ENCODE peak calls at places on chromosomes 13 and 19, in ten cellular contexts. W, G, A, I, Y, T, U, O, C and Z are unnamed samples.
A peak's percentile ranks its signal among the peaks of the same experiment; 100 is the strongest.

GRCh38 chr19:33667141-33667540 is 45.4 kb downstream of the CHST8 start:
- DNase-seq in W (no peak), G (no peak), A (no peak), I (no peak), Y (no peak), T (peak; percentile 71), U (no peak), O (no peak), C (peak; percentile 34), Z (no peak)

GRCh38 chr19:5823579-5824281 is 15.8 kb downstream of the FUT6 start:
- DNase-seq in W (no peak), G (peak; percentile 29), A (no peak), I (no peak), Y (peak; percentile 81), T (no peak), U (no peak), O (no peak), C (no peak), Z (peak; percentile 38)

GRCh38 chr13:46665630-46666482 is 112.9 kb downstream of the LRCH1 start:
- DNase-seq in W (no peak), G (no peak), A (no peak), I (no peak), Y (no peak), T (no peak), U (no peak), O (peak; percentile 70), C (no peak), Z (no peak)

GRCh38 chr19:30649934-30650614 is 277.9 kb downstream of the ZNF536 start:
- DNase-seq in W (peak; percentile 40), G (peak; percentile 72), A (peak; percentile 51), I (no peak), Y (no peak), T (peak; percentile 74), U (no peak), O (peak; percentile 57), C (peak; percentile 78), Z (peak; percentile 57)

GRCh38 chr13:94967183-94968039 is 255.1 kb upstream of the SOX21 start:
- DNase-seq in W (no peak), G (peak; percentile 12), A (no peak), I (no peak), Y (peak; percentile 87), T (no peak), U (no peak), O (no peak), C (no peak), Z (peak; percentile 21)

GRCh38 chr19:46355234-46355990 is 8.5 kb downstream of the PPP5C start:
- DNase-seq in W (no peak), G (no peak), A (no peak), I (no peak), Y (no peak), T (no peak), U (peak; percentile 69), O (peak; percentile 83), C (peak; percentile 67), Z (no peak)

GRCh38 chr13:33637978-33638743 is 179.8 kb upstream of the RFC3 start:
- DNase-seq in W (no peak), G (no peak), A (peak; percentile 49), I (peak; percentile 22), Y (no peak), T (no peak), U (no peak), O (no peak), C (peak; percentile 75), Z (no peak)

GRCh38 chr19:23071087-23071511 is 45.7 kb upstream of the ZNF730 start:
- DNase-seq in W (no peak), G (peak; percentile 11), A (peak; percentile 3), I (no peak), Y (peak; percentile 83), T (no peak), U (peak; percentile 30), O (no peak), C (no peak), Z (peak; percentile 51)

GRCh38 chr19:50968709-50969412 is 530 bp downstream of the KLK6 start:
- DNase-seq in W (no peak), G (no peak), A (no peak), I (no peak), Y (no peak), T (no peak), U (no peak), O (no peak), C (no peak), Z (no peak)

GRCh38 chr19:50963381-50963780 is 6.0 kb downstream of the KLK6 start:
- DNase-seq in W (no peak), G (no peak), A (no peak), I (no peak), Y (no peak), T (no peak), U (no peak), O (no peak), C (no peak), Z (no peak)

GRCh38 chr19:50969413-50969760 is at the start of gene KLK6:
- DNase-seq in W (no peak), G (no peak), A (no peak), I (no peak), Y (no peak), T (no peak), U (no peak), O (peak; percentile 18), C (no peak), Z (no peak)

GRCh38 chr19:50964266-50964665 is 5.1 kb downstream of the KLK6 start:
- DNase-seq in W (no peak), G (no peak), A (no peak), I (no peak), Y (no peak), T (no peak), U (no peak), O (no peak), C (no peak), Z (no peak)

GRCh38 chr19:50967924-50968708 is 1.3 kb downstream of the KLK6 start:
- DNase-seq in W (no peak), G (no peak), A (no peak), I (no peak), Y (no peak), T (no peak), U (no peak), O (no peak), C (no peak), Z (no peak)
- H3K4me3 ChIP-seq in W (no peak overlapping the region), G (no peak overlapping the region), A (no peak overlapping the region), I (no peak overlapping the region), Y (no peak overlapping the region), T (no peak overlapping the region), U (no peak overlapping the region), O (no peak overlapping the region), C (no peak overlapping the region), Z (no peak overlapping the region)

GRCh38 chr19:2273356-2274184 is 8.4 kb downstream of the PEAK3 start:
- DNase-seq in W (peak; percentile 67), G (peak; percentile 81), A (peak; percentile 52), I (peak; percentile 66), Y (peak; percentile 97), T (peak; percentile 94), U (peak; percentile 78), O (peak; percentile 64), C (peak; percentile 84), Z (peak; percentile 92)

GRCh38 chr19:2276429-2276989 is 5.5 kb downstream of the PEAK3 start:
- DNase-seq in W (no peak), G (no peak), A (no peak), I (no peak), Y (no peak), T (no peak), U (no peak), O (no peak), C (no peak), Z (no peak)

GRCh38 chr19:2275588-2276428 is 6.2 kb downstream of the PEAK3 start:
- DNase-seq in W (no peak), G (no peak), A (no peak), I (peak; percentile 53), Y (peak; percentile 87), T (no peak), U (no peak), O (no peak), C (no peak), Z (no peak)

GRCh38 chr19:2274185-2274711 is 7.7 kb downstream of the PEAK3 start:
- DNase-seq in W (no peak), G (no peak), A (no peak), I (no peak), Y (no peak), T (no peak), U (no peak), O (no peak), C (no peak), Z (no peak)

GRCh38 chr19:2274937-2275535 is 6.9 kb downstream of the PEAK3 start:
- DNase-seq in W (peak; percentile 61), G (peak; percentile 62), A (peak; percentile 64), I (peak; percentile 73), Y (peak; percentile 81), T (no peak), U (peak; percentile 79), O (peak; percentile 73), C (peak; percentile 90), Z (peak; percentile 73)
- TF ChIP-seq CTCF in W (peak; percentile 45), G (peak; percentile 69), A (peak; percentile 65), I (peak; percentile 61), Y (peak; percentile 70), T (no peak), U (peak; percentile 59), O (peak; percentile 92), C (peak; percentile 41), Z (peak; percentile 17)

DNA sequence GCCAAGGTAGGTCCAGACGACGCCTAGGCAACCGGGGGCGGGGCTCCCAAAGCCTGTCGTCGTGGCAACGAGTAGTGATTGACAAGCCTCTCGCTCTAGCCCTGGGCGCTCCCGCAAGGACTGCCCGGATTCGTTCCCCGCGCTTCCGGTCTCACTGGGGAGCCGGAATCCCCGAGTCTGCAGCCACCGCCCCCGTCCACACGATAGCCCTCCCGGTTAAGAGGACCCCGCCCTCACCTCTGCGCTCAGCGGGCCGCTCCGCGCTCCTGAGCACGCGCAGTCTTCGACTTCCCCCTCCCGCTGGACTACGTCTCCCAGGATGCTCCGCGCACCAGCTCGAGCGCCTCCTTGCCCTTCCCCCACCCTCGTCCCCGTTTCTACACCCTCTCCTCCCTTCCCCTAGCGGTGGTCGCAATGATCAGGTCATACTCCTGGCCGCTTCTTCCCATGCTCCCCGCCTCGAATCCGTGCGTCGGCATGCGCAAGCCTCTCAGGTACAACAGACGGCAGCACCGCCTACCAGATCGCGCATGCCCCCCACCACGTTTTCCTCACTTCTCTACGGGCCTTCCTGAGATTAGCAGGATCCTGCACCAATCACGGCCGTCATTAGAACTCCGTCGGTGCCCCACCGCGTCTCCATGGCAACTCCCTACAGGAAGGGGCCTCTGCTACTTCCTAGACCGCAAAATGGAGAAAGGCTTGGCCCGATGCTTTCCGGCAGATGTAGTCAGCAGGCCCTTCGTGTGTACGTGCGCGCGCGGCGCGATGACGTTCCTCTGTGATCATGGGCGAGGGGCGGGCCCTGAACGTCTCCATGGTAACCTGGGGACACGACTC is at the start of gene MZF1:
- DNase-seq in W (peak; percentile 100), G (peak; percentile 99), A (peak; percentile 100), I (peak; percentile 100), Y (peak; percentile 100), T (peak; percentile 100), U (peak; percentile 100), O (peak; percentile 99), C (peak; percentile 100), Z (peak; percentile 100)
- TF ChIP-seq POLR2A in W (peak; percentile 47), G (peak; percentile 82), A (peak; percentile 74), I (peak; percentile 37), Y (peak; percentile 27), T (no peak), U (peak; percentile 31), O (peak; percentile 23), C (peak; percentile 29), Z (peak; percentile 47)

GRCh38 chr19:48094843-48095203 is 15.8 kb downstream of the PLA2G4C start:
- DNase-seq in W (no peak), G (no peak), A (no peak), I (no peak), Y (no peak), T (no peak), U (no peak), O (no peak), C (no peak), Z (no peak)
- H3K4me3 ChIP-seq in W (no peak overlapping the region), G (no peak overlapping the region), A (no peak overlapping the region), I (no peak overlapping the region), Y (no peak overlapping the region), T (no peak overlapping the region), U (no peak overlapping the region), O (no peak overlapping the region), C (no peak overlapping the region), Z (no peak overlapping the region)